ENCODE peak calls at places on chromosome 21, in seven cellular contexts. One of them, this sample, is unnamed.

GRCh38 chr21:16492892-16493291 is 763.1 kb downstream of the USP25 start:
- DNase-seq in heart left ventricle: no peak
- DNase-seq in ovary: no peak
- DNase-seq in skeletal muscle cell: no peak
- DNase-seq in ascending aorta: no peak
- DNase-seq in esophagus muscularis mucosa: no peak
- DNase-seq in uterus: no peak
- DNase-seq in this sample: no peak

GRCh38 chr21:28828981-28829380 is 163.7 kb downstream of the LTN1 start:
- DNase-seq in ovary: no peak
- DNase-seq in skeletal muscle cell: no peak
- DNase-seq in heart left ventricle: no peak
- DNase-seq in esophagus muscularis mucosa: no peak
- DNase-seq in uterus: no peak
- DNase-seq in ascending aorta: no peak
- DNase-seq in this sample: no peak

GRCh38 chr21:44051462-44051941 is 39.4 kb downstream of the TRAPPC10 start:
- DNase-seq in heart left ventricle: peak
- DNase-seq in ovary: peak
- DNase-seq in ascending aorta: no peak
- DNase-seq in esophagus muscularis mucosa: no peak
- DNase-seq in skeletal muscle cell: no peak
- DNase-seq in uterus: peak
- DNase-seq in this sample: no peak

GRCh38 chr21:44485254-44485793 is 30.0 kb downstream of the LRRC3 start:
- DNase-seq in ascending aorta: no peak
- DNase-seq in skeletal muscle cell: no peak
- DNase-seq in heart left ventricle: no peak
- DNase-seq in uterus: peak
- DNase-seq in esophagus muscularis mucosa: no peak
- DNase-seq in ovary: no peak
- DNase-seq in this sample: no peak

GRCh38 chr21:37565530-37566223 is 199.1 kb downstream of the DYRK1A start:
- DNase-seq in skeletal muscle cell: no peak
- DNase-seq in uterus: no peak
- DNase-seq in heart left ventricle: no peak
- DNase-seq in esophagus muscularis mucosa: peak
- DNase-seq in ascending aorta: no peak
- DNase-seq in ovary: no peak
- DNase-seq in this sample: no peak

GRCh38 chr21:44724926-44725325 is 13.6 kb upstream of the TSPEAR start:
- DNase-seq in skeletal muscle cell: no peak
- DNase-seq in uterus: no peak
- DNase-seq in ascending aorta: no peak
- DNase-seq in ovary: no peak
- DNase-seq in esophagus muscularis mucosa: no peak
- DNase-seq in heart left ventricle: no peak
- DNase-seq in this sample: no peak

GRCh38 chr21:29174607-29175013 is 44.2 kb downstream of the MAP3K7CL start:
- DNase-seq in skeletal muscle cell: no peak
- DNase-seq in heart left ventricle: no peak
- DNase-seq in esophagus muscularis mucosa: no peak
- DNase-seq in ovary: no peak
- DNase-seq in ascending aorta: no peak
- DNase-seq in uterus: no peak
- DNase-seq in this sample: no peak

GRCh38 chr21:41640756-41641509 is 125.9 kb downstream of the RIPK4 start:
- DNase-seq in ascending aorta: no peak
- DNase-seq in heart left ventricle: no peak
- DNase-seq in uterus: peak
- DNase-seq in esophagus muscularis mucosa: no peak
- DNase-seq in ovary: no peak
- DNase-seq in skeletal muscle cell: no peak
- DNase-seq in this sample: no peak

GRCh38 chr21:37877171-37877570 is 39.1 kb downstream of the KCNJ6 start:
- DNase-seq in ovary: no peak
- DNase-seq in uterus: no peak
- DNase-seq in ascending aorta: no peak
- DNase-seq in heart left ventricle: no peak
- DNase-seq in esophagus muscularis mucosa: no peak
- DNase-seq in skeletal muscle cell: no peak
- DNase-seq in this sample: no peak

GRCh38 chr21:44765231-44766013 is 36.2 kb downstream of the UBE2G2 start:
- DNase-seq in ascending aorta: no peak
- DNase-seq in esophagus muscularis mucosa: no peak
- DNase-seq in heart left ventricle: no peak
- DNase-seq in skeletal muscle cell: no peak
- DNase-seq in uterus: no peak
- DNase-seq in ovary: no peak
- DNase-seq in this sample: no peak

GRCh38 chr21:40667964-40668363 is 179.0 kb downstream of the DSCAM start:
- DNase-seq in esophagus muscularis mucosa: no peak
- DNase-seq in heart left ventricle: no peak
- DNase-seq in ovary: no peak
- DNase-seq in skeletal muscle cell: no peak
- DNase-seq in uterus: no peak
- DNase-seq in ascending aorta: no peak
- DNase-seq in this sample: no peak

GRCh38 chr21:31283025-31283424 is 61.0 kb downstream of the TIAM1 start:
- DNase-seq in esophagus muscularis mucosa: no peak
- DNase-seq in ovary: no peak
- DNase-seq in uterus: no peak
- DNase-seq in ascending aorta: no peak
- DNase-seq in skeletal muscle cell: no peak
- DNase-seq in heart left ventricle: no peak
- DNase-seq in this sample: no peak

GRCh38 chr21:26966360-26966977 is 419 bp downstream of the ADAMTS5 start:
- DNase-seq in ovary: no peak
- DNase-seq in ascending aorta: peak
- DNase-seq in heart left ventricle: peak
- DNase-seq in skeletal muscle cell: no peak
- DNase-seq in uterus: no peak
- DNase-seq in esophagus muscularis mucosa: no peak
- DNase-seq in this sample: no peak

GRCh38 chr21:41446571-41446970 is 20.5 kb downstream of the MX1 start:
- DNase-seq in ovary: no peak
- DNase-seq in heart left ventricle: no peak
- DNase-seq in uterus: no peak
- DNase-seq in ascending aorta: no peak
- DNase-seq in skeletal muscle cell: no peak
- DNase-seq in esophagus muscularis mucosa: no peak
- DNase-seq in this sample: no peak

GRCh38 chr21:34846601-34847112 is 177.9 kb downstream of the CLIC6 start:
- DNase-seq in skeletal muscle cell: peak
- DNase-seq in ovary: no peak
- DNase-seq in heart left ventricle: no peak
- DNase-seq in ascending aorta: no peak
- DNase-seq in uterus: no peak
- DNase-seq in esophagus muscularis mucosa: no peak
- DNase-seq in this sample: no peak

GRCh38 chr21:24290151-24290833 is 1317.0 kb downstream of the MRPL39 start:
- DNase-seq in ascending aorta: no peak
- DNase-seq in uterus: no peak
- DNase-seq in heart left ventricle: no peak
- DNase-seq in skeletal muscle cell: no peak
- DNase-seq in ovary: no peak
- DNase-seq in esophagus muscularis mucosa: no peak
- DNase-seq in this sample: no peak

GRCh38 chr21:18760247-18760646 is 356.7 kb upstream of the TMPRSS15 start:
- DNase-seq in uterus: no peak
- DNase-seq in ovary: no peak
- DNase-seq in esophagus muscularis mucosa: no peak
- DNase-seq in heart left ventricle: no peak
- DNase-seq in ascending aorta: no peak
- DNase-seq in skeletal muscle cell: no peak
- DNase-seq in this sample: no peak

GRCh38 chr21:17802568-17802967 is 16.6 kb downstream of the C21orf91 start:
- DNase-seq in heart left ventricle: no peak
- DNase-seq in ascending aorta: no peak
- DNase-seq in uterus: no peak
- DNase-seq in esophagus muscularis mucosa: no peak
- DNase-seq in skeletal muscle cell: peak
- DNase-seq in ovary: no peak
- DNase-seq in this sample: no peak

GRCh38 chr21:26194326-26194725 is 23.8 kb upstream of the APP start:
- DNase-seq in ovary: no peak
- DNase-seq in esophagus muscularis mucosa: no peak
- DNase-seq in ascending aorta: no peak
- DNase-seq in heart left ventricle: no peak
- DNase-seq in uterus: no peak
- DNase-seq in skeletal muscle cell: no peak
- DNase-seq in this sample: no peak

GRCh38 chr21:44760376-44760775 is 41.2 kb downstream of the UBE2G2 start:
- DNase-seq in ascending aorta: peak
- DNase-seq in uterus: no peak
- DNase-seq in esophagus muscularis mucosa: no peak
- DNase-seq in skeletal muscle cell: no peak
- DNase-seq in heart left ventricle: no peak
- DNase-seq in ovary: no peak
- DNase-seq in this sample: no peak

GRCh38 chr21:34510148-34511142 is 1.6 kb downstream of the KCNE1 start:
- DNase-seq in uterus: peak
- DNase-seq in ovary: no peak
- DNase-seq in skeletal muscle cell: peak
- DNase-seq in ascending aorta: peak
- DNase-seq in heart left ventricle: peak
- DNase-seq in esophagus muscularis mucosa: no peak
- DNase-seq in this sample: peak

DNA sequence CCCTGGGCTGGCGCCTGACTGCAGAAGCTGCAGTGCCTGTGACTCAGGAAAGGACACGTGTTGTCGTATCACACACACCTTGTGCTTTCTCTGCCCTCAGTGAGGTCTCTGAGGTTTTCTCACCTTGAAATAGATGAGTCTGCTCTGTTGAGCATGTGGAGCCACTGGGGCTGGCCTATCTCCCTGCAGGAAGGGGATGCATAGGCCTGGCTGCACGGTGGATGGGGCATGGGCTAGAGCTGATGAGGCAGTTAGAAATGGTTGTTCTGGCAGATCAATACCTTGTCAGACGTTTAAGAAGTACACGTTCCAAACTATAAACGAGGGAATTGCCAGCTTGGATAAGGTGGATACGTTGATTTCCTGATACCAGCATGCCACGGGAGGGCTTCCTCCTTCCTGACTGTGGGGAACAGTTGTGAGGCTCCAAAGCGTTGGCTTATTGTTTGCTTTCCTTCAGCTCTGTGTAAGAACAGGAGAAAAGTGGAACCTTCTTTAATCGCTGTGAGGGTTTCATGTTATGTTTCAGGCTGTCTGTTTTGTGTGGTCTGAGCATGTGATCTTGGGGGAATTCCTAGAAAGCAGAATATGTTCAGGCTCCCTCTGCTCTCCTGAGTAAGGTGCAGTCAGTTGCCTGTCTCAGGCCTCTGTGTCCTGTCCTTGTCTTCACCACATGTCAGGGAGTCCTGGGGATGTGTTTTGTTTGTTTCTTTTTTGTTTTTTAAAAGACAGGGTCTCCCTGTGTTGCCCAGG is 44.8 kb downstream of the PCNT start:
- DNase-seq in heart left ventricle: no peak
- DNase-seq in ovary: no peak
- DNase-seq in ascending aorta: no peak
- DNase-seq in esophagus muscularis mucosa: no peak
- DNase-seq in uterus: no peak
- DNase-seq in skeletal muscle cell: no peak
- DNase-seq in this sample: no peak
- H3K4me3 ChIP-seq in heart left ventricle: no peak
- H3K4me3 ChIP-seq in ovary: no peak
- H3K4me3 ChIP-seq in ascending aorta: no peak
- H3K4me3 ChIP-seq in esophagus muscularis mucosa: no peak
- H3K4me3 ChIP-seq in uterus: no peak
- H3K4me3 ChIP-seq in skeletal muscle cell: no peak
- H3K4me3 ChIP-seq in this sample: no peak

GRCh38 chr21:14869984-14870840 is 194.6 kb downstream of the NRIP1 start:
- DNase-seq in skeletal muscle cell: no peak
- DNase-seq in esophagus muscularis mucosa: no peak
- DNase-seq in uterus: no peak
- DNase-seq in heart left ventricle: no peak
- DNase-seq in ovary: no peak
- DNase-seq in ascending aorta: no peak
- DNase-seq in this sample: no peak

GRCh38 chr21:14866859-14867560 is 197.8 kb downstream of the NRIP1 start:
- DNase-seq in esophagus muscularis mucosa: no peak
- DNase-seq in ovary: no peak
- DNase-seq in skeletal muscle cell: no peak
- DNase-seq in uterus: no peak
- DNase-seq in ascending aorta: no peak
- DNase-seq in heart left ventricle: no peak
- DNase-seq in this sample: no peak

GRCh38 chr21:14863745-14864210 is 201.0 kb downstream of the NRIP1 start:
- DNase-seq in uterus: no peak
- DNase-seq in ascending aorta: no peak
- DNase-seq in heart left ventricle: no peak
- DNase-seq in ovary: no peak
- DNase-seq in esophagus muscularis mucosa: no peak
- DNase-seq in skeletal muscle cell: no peak
- DNase-seq in this sample: no peak

GRCh38 chr21:14862794-14863720 is 201.7 kb downstream of the NRIP1 start:
- DNase-seq in heart left ventricle: no peak
- DNase-seq in esophagus muscularis mucosa: no peak
- DNase-seq in uterus: no peak
- DNase-seq in ovary: no peak
- DNase-seq in skeletal muscle cell: no peak
- DNase-seq in ascending aorta: no peak
- DNase-seq in this sample: no peak

GRCh38 chr21:14864211-14865021 is 200.4 kb downstream of the NRIP1 start:
- DNase-seq in skeletal muscle cell: peak
- DNase-seq in heart left ventricle: peak
- DNase-seq in ovary: peak
- DNase-seq in uterus: peak
- DNase-seq in ascending aorta: no peak
- DNase-seq in esophagus muscularis mucosa: no peak
- DNase-seq in this sample: no peak
- H3K4me3 ChIP-seq in skeletal muscle cell: no peak
- H3K4me3 ChIP-seq in heart left ventricle: no peak
- H3K4me3 ChIP-seq in ovary: no peak
- H3K4me3 ChIP-seq in uterus: no peak
- H3K4me3 ChIP-seq in ascending aorta: no peak
- H3K4me3 ChIP-seq in esophagus muscularis mucosa: no peak
- H3K4me3 ChIP-seq in this sample: no peak

DNA sequence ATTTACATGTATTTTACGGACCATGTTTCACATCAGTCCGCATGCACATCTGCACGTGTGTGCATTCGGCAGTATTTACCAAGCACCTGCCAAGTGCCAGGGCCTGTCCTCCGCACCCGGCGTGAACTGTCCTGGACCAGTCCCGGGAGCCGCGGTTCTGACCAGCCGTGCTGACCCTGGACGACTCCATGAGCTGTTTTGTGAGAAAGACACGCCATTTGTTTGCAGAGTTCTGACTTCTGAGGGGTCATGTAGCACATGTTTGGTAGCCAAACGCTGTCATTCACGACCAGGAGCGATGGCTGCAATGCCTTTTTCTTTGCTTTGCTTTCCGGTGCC is 3.3 kb upstream of the OLIG2 start:
- DNase-seq in ovary: no peak
- DNase-seq in skeletal muscle cell: no peak
- DNase-seq in esophagus muscularis mucosa: no peak
- DNase-seq in ascending aorta: no peak
- DNase-seq in uterus: no peak
- DNase-seq in heart left ventricle: no peak
- DNase-seq in this sample: no peak
- H3K4me3 ChIP-seq in ovary: no peak
- H3K4me3 ChIP-seq in skeletal muscle cell: no peak
- H3K4me3 ChIP-seq in esophagus muscularis mucosa: no peak
- H3K4me3 ChIP-seq in ascending aorta: no peak
- H3K4me3 ChIP-seq in uterus: no peak
- H3K4me3 ChIP-seq in heart left ventricle: no peak
- H3K4me3 ChIP-seq in this sample: peak

GRCh38 chr21:45886610-45887026 is 95.0 kb upstream of the COL6A1 start:
- DNase-seq in uterus: no peak
- DNase-seq in ovary: no peak
- DNase-seq in heart left ventricle: no peak
- DNase-seq in skeletal muscle cell: no peak
- DNase-seq in esophagus muscularis mucosa: no peak
- DNase-seq in ascending aorta: no peak
- DNase-seq in this sample: no peak
- H3K4me3 ChIP-seq in uterus: no peak
- H3K4me3 ChIP-seq in ovary: no peak
- H3K4me3 ChIP-seq in heart left ventricle: no peak
- H3K4me3 ChIP-seq in skeletal muscle cell: no peak
- H3K4me3 ChIP-seq in esophagus muscularis mucosa: no peak
- H3K4me3 ChIP-seq in ascending aorta: no peak
- H3K4me3 ChIP-seq in this sample: no peak